ENCODE peak calls at places on chromosomes 7 and 10, in four cellular contexts. One of them, this sample, is unnamed.

GRCh38 chr10:43354325-43354635 is 17.2 kb upstream of the FXYD4 start:
- DNase-seq in GM12878: no peak
- DNase-seq in GM12891: no peak
- DNase-seq in H1: no peak
- DNase-seq in this sample: no peak

GRCh38 chr7:507623-508305 is 11.9 kb downstream of the PDGFA start:
- DNase-seq in GM12878: no peak
- DNase-seq in GM12891: no peak
- DNase-seq in H1: no peak
- DNase-seq in this sample: no peak

GRCh38 chr10:110528224-110528997 is 30.7 kb downstream of the DUSP5 start:
- DNase-seq in GM12878: no peak
- DNase-seq in GM12891: no peak
- DNase-seq in H1: no peak
- DNase-seq in this sample: no peak

GRCh38 chr7:50251765-50252164 is 52.8 kb upstream of the IKZF1 start:
- DNase-seq in GM12878: no peak
- DNase-seq in GM12891: no peak
- DNase-seq in H1: no peak
- DNase-seq in this sample: no peak

GRCh38 chr10:101014230-101014884 is 14.7 kb downstream of the LZTS2 start:
- DNase-seq in GM12878: no peak
- DNase-seq in GM12891: no peak
- DNase-seq in H1: no peak
- DNase-seq in this sample: peak; percentile 76

GRCh38 chr7:23544913-23545354 is 13.2 kb upstream of the TRA2A start:
- DNase-seq in GM12878: peak; percentile 46
- DNase-seq in GM12891: no peak
- DNase-seq in H1: no peak
- DNase-seq in this sample: no peak

GRCh38 chr7:139777304-139777890 is 401 bp downstream of the HIPK2 start:
- DNase-seq in GM12878: no peak
- DNase-seq in GM12891: peak; percentile 41
- DNase-seq in H1: no peak
- DNase-seq in this sample: peak; percentile 38

GRCh38 chr7:150688630-150689029 is 3.1 kb downstream of the GIMAP2 start:
- DNase-seq in GM12878: no peak
- DNase-seq in GM12891: no peak
- DNase-seq in H1: no peak
- DNase-seq in this sample: no peak

GRCh38 chr10:33277135-33277536 is 57.3 kb downstream of the NRP1 start:
- DNase-seq in GM12878: no peak
- DNase-seq in GM12891: no peak
- DNase-seq in H1: no peak
- DNase-seq in this sample: no peak

GRCh38 chr7:30510124-30511074 is 5.8 kb upstream of the GGCT start:
- DNase-seq in GM12878: no peak
- DNase-seq in GM12891: no peak
- DNase-seq in H1: no peak
- DNase-seq in this sample: no peak

GRCh38 chr7:91767820-91768219 is 112.7 kb downstream of the MTERF1 start:
- DNase-seq in GM12878: no peak
- DNase-seq in GM12891: no peak
- DNase-seq in H1: no peak
- DNase-seq in this sample: no peak

GRCh38 chr10:95312264-95312663 is 21.5 kb upstream of the PDLIM1 start:
- DNase-seq in GM12878: no peak
- DNase-seq in GM12891: no peak
- DNase-seq in H1: no peak
- DNase-seq in this sample: no peak

GRCh38 chr10:73810735-73811465 is 498 bp downstream of the NDST2 start:
- DNase-seq in GM12878: no peak
- DNase-seq in GM12891: peak; percentile 68
- DNase-seq in H1: no peak
- DNase-seq in this sample: peak; percentile 66

DNA sequence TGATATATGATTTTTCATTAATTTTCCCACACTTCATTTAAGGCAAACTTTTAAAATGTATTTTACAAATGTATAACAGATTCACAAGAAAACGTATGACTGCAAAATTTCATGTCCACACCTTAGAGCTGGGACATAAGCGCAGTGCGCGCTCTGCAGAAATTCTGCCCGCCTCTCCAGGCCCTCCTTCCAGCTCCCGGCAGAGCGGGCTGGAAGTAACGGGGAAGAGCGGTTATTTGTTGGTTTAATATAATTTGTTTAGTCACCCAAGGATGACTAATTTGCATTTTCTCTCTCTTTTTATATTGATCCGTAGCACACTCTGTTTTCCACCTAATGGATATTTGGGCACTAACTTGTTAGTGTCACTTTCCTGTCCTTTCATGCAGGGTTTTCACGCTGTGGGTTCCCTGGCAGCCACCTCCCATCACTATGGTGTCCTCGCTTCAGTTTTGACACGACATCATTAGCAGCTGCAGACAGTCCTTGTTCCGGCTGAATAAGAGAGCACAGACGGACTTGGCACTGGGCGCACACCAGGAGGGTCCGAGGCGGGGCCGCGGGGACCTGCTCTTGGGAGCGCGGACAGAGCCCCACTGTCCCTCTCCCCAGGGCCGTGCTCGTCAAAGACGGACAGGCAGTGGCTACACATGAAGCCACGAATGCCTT is 129.2 kb upstream of the SEC61G start:
- DNase-seq in GM12878: no peak
- DNase-seq in GM12891: no peak
- DNase-seq in H1: no peak
- DNase-seq in this sample: no peak
- TF ChIP-seq TAF1 in GM12878: no peak
- TF ChIP-seq TAF1 in GM12891: no peak
- TF ChIP-seq TAF1 in H1: no peak
- TF ChIP-seq TAF1 in this sample: no peak

GRCh38 chr7:142960955-142961512 is 1.1 kb downstream of the KEL start:
- DNase-seq in GM12878: no peak
- DNase-seq in GM12891: no peak
- DNase-seq in H1: no peak
- DNase-seq in this sample: no peak

GRCh38 chr7:142963993-142964392 is 1.8 kb upstream of the KEL start:
- DNase-seq in GM12878: no peak
- DNase-seq in GM12891: no peak
- DNase-seq in H1: no peak
- DNase-seq in this sample: no peak

GRCh38 chr7:142961595-142961972 is 579 bp downstream of the KEL start:
- DNase-seq in GM12878: no peak
- DNase-seq in GM12891: no peak
- DNase-seq in H1: no peak
- DNase-seq in this sample: no peak

GRCh38 chr7:142961973-142962913 is at the start of gene KEL:
- DNase-seq in GM12878: no peak
- DNase-seq in GM12891: no peak
- DNase-seq in H1: no peak
- DNase-seq in this sample: no peak

GRCh38 chr7:142964502-142965246 is 2.5 kb upstream of the KEL start:
- DNase-seq in GM12878: no peak
- DNase-seq in GM12891: no peak
- DNase-seq in H1: no peak
- DNase-seq in this sample: no peak
- TF ChIP-seq POLR2AphosphoS5 in GM12878: no peak
- TF ChIP-seq POLR2AphosphoS5 in GM12891: no peak
- TF ChIP-seq POLR2AphosphoS5 in H1: no peak
- TF ChIP-seq POLR2AphosphoS5 in this sample: no peak

DNA sequence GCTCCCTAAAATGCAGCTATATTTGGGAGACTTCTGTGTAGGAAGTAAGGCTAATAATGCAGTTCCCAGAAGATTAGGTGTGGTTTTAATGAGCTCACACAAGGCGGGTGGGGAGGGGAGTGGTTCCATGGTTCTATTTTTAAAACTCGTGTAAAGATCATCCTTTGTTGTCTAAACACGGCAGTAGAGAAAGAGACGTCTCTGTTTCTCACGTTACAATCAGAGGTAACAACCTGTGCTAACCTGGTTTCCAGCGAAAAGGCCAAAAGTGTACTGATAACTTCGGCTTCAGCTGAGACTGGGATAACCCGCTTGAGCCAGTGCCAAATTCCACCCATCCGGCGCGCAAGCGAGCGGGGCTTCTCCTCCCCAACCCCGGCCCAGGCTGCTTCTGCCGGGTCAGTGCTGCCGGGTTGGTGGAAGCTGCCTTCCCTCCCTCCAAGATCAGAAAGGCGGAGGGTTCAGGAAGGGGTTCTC is 2.5 kb upstream of the MAP3K8 start:
- DNase-seq in GM12878: no peak
- DNase-seq in GM12891: no peak
- DNase-seq in H1: no peak
- DNase-seq in this sample: no peak
- TF ChIP-seq POLR2A in GM12878: no peak
- TF ChIP-seq POLR2A in GM12891: no peak
- TF ChIP-seq POLR2A in H1: no peak
- TF ChIP-seq POLR2A in this sample: no peak

GRCh38 chr7:65448824-65449504 is 75.3 kb downstream of the ZNF92 start:
- DNase-seq in GM12878: no peak
- DNase-seq in GM12891: no peak
- DNase-seq in H1: no peak
- DNase-seq in this sample: no peak
- TF ChIP-seq TAF1 in GM12878: no peak
- TF ChIP-seq TAF1 in GM12891: no peak
- TF ChIP-seq TAF1 in H1: no peak
- TF ChIP-seq TAF1 in this sample: no peak

GRCh38 chr7:99679032-99679399 is 780 bp downstream of the CYP3A5 start:
- DNase-seq in GM12878: no peak
- DNase-seq in GM12891: no peak
- DNase-seq in H1: no peak
- DNase-seq in this sample: no peak

GRCh38 chr7:99677646-99678045 is 2.1 kb downstream of the CYP3A5 start:
- DNase-seq in GM12878: no peak
- DNase-seq in GM12891: no peak
- DNase-seq in H1: no peak
- DNase-seq in this sample: no peak

GRCh38 chr7:99677013-99677412 is 2.8 kb downstream of the CYP3A5 start:
- DNase-seq in GM12878: no peak
- DNase-seq in GM12891: no peak
- DNase-seq in H1: no peak
- DNase-seq in this sample: no peak

GRCh38 chr7:99674995-99675742 is 4.6 kb downstream of the CYP3A5 start:
- DNase-seq in GM12878: no peak
- DNase-seq in GM12891: no peak
- DNase-seq in H1: no peak
- DNase-seq in this sample: no peak

DNA sequence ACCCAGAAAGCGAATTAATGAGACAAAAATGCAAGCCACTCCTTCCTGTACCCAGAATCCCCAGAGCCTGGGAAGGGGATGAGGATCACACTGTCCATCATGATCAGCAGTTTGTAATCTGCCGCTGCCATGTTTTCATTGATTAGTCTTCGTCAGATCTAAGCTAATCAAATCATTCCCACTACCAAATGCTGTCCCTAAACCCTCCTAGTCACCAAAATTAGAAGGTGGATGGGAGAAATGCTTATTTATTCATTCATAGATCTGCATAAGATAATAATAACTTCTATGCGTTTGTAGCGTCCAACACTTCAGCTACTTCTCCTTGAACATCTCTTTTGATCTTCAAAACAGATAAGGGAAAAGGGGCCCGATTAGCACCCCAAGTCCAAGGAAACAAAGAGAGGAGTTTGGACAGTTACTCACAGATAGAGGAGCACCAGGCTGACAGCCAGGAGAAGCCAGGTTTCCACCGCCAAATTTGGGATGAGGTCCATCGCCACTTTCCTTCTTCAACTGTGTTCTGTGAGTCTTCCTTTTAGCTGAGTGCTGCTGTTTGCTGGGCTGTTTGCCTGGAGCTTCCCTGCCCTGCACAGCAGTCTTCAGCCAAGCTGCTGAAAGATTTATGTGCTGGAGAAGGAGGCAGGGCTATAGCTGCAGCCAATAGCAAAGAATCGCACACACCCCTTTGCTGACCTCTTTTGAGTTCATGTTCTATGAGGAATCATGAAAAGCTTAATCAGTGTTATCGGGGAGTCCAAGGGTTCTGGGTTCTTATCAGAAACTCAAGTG is at the start of gene CYP3A5:
- DNase-seq in GM12878: no peak
- DNase-seq in GM12891: no peak
- DNase-seq in H1: no peak
- DNase-seq in this sample: no peak
- TF ChIP-seq POLR2AphosphoS5 in GM12878: no peak
- TF ChIP-seq POLR2AphosphoS5 in GM12891: no peak
- TF ChIP-seq POLR2AphosphoS5 in H1: no peak
- TF ChIP-seq POLR2AphosphoS5 in this sample: no peak

DNA sequence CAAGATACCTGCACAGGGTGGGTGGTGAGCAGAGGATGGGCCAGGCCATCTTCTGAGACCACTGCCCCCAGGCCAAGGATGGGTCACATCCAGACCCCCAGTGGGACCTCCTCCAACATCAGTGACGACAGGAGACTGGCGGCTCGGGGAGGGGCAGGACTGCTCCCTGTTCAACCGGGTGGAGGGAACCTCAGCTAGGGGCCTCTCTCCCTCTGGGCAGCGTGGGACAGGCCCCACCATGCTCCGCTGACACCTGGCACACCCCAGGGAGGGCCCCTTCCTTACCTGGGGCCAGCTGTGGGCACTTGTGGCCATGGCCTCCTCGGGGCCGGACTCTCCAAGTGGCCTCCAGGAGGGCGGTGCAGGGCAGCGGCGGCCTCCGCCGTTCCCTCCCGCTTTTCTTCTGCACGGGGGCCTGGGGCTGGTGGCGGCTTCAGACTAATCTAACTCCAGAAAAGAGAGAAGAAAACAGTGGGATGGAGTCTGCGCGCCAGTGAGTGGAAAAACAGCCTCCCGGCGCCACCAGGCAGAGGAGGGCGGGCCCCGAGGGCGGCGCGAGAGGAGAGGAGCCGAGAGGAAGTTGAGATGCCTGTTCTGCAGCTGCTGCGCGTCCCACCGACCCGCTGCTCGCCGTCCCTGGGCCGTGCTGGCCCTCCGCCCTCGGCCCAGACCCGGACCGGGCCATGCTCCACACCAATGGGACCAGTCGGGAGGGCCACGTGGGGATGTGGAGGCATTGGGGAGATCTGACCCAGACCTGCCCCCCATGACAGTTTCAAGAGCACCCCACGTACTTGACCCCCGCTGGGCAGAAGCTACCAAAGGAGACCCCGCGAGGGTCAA is at the start of gene CALHM2:
- DNase-seq in GM12878: no peak
- DNase-seq in GM12891: peak; percentile 89
- DNase-seq in H1: no peak
- DNase-seq in this sample: peak; percentile 90
- TF ChIP-seq POLR2A in GM12878: peak; percentile 72
- TF ChIP-seq POLR2A in GM12891: no peak
- TF ChIP-seq POLR2A in H1: no peak
- TF ChIP-seq POLR2A in this sample: peak; percentile 50

GRCh38 chr10:94212876-94213595 is 149.7 kb downstream of the NOC3L start:
- DNase-seq in GM12878: no peak
- DNase-seq in GM12891: no peak
- DNase-seq in H1: no peak
- DNase-seq in this sample: no peak
- TF ChIP-seq TAF1 in GM12878: no peak
- TF ChIP-seq TAF1 in GM12891: no peak
- TF ChIP-seq TAF1 in H1: no peak
- TF ChIP-seq TAF1 in this sample: no peak

GRCh38 chr7:26663905-26664673 is 200.3 kb downstream of the SKAP2 start:
- DNase-seq in GM12878: no peak
- DNase-seq in GM12891: no peak
- DNase-seq in H1: no peak
- DNase-seq in this sample: no peak
- TF ChIP-seq POLR2AphosphoS5 in GM12878: no peak
- TF ChIP-seq POLR2AphosphoS5 in GM12891: no peak
- TF ChIP-seq POLR2AphosphoS5 in H1: no peak
- TF ChIP-seq POLR2AphosphoS5 in this sample: no peak

GRCh38 chr7:129144095-129144833 is at the start of gene TSPAN33:
- DNase-seq in GM12878: no peak
- DNase-seq in GM12891: peak; percentile 82
- DNase-seq in H1: no peak
- DNase-seq in this sample: peak; percentile 85
- TF ChIP-seq POLR2A in GM12878: peak; percentile 73
- TF ChIP-seq POLR2A in GM12891: no peak
- TF ChIP-seq POLR2A in H1: no peak
- TF ChIP-seq POLR2A in this sample: no peak

This sample was measured in GM12892.